ENCODE peak calls at places on chromosomes 5 and 9, in eight cellular contexts. One of them, this sample, is unnamed.

GRCh38 chr5:159440235-159440634 is 109.9 kb upstream of the IL12B start:
- ATAC-seq in left colon: no peak
- ATAC-seq in activated CD4-positive, alpha-beta T cell treated with anti-CD3 and anti-CD28 coated beads for 36 hours: no peak
- ATAC-seq in upper lobe of right lung: no peak
- ATAC-seq in psoas muscle: no peak
- ATAC-seq in CD4-positive, CD25-positive, alpha-beta regulatory T cell: no peak
- ATAC-seq in gastroesophageal sphincter: no peak
- ATAC-seq in T-cell: no peak
- ATAC-seq in this sample: no peak

GRCh38 chr5:98982880-98983279 is 54.1 kb upstream of the CHD1 start:
- ATAC-seq in left colon: no peak
- ATAC-seq in activated CD4-positive, alpha-beta T cell treated with anti-CD3 and anti-CD28 coated beads for 36 hours: no peak
- ATAC-seq in upper lobe of right lung: no peak
- ATAC-seq in psoas muscle: no peak
- ATAC-seq in CD4-positive, CD25-positive, alpha-beta regulatory T cell: no peak
- ATAC-seq in gastroesophageal sphincter: no peak
- ATAC-seq in T-cell: no peak
- ATAC-seq in this sample: no peak

GRCh38 chr9:32738501-32739172 is 44.7 kb upstream of the TMEM215 start:
- ATAC-seq in left colon: no peak
- ATAC-seq in activated CD4-positive, alpha-beta T cell treated with anti-CD3 and anti-CD28 coated beads for 36 hours: peak; percentile 73
- ATAC-seq in upper lobe of right lung: no peak
- ATAC-seq in psoas muscle: no peak
- ATAC-seq in CD4-positive, CD25-positive, alpha-beta regulatory T cell: no peak
- ATAC-seq in gastroesophageal sphincter: no peak
- ATAC-seq in T-cell: no peak
- ATAC-seq in this sample: peak; percentile 64

GRCh38 chr5:158560170-158560569 is 539.5 kb downstream of the EBF1 start:
- ATAC-seq in left colon: no peak
- ATAC-seq in activated CD4-positive, alpha-beta T cell treated with anti-CD3 and anti-CD28 coated beads for 36 hours: no peak
- ATAC-seq in upper lobe of right lung: no peak
- ATAC-seq in psoas muscle: no peak
- ATAC-seq in CD4-positive, CD25-positive, alpha-beta regulatory T cell: no peak
- ATAC-seq in gastroesophageal sphincter: no peak
- ATAC-seq in T-cell: no peak
- ATAC-seq in this sample: no peak

GRCh38 chr5:118924006-118924389 is 64.3 kb downstream of the DTWD2 start:
- ATAC-seq in left colon: no peak
- ATAC-seq in activated CD4-positive, alpha-beta T cell treated with anti-CD3 and anti-CD28 coated beads for 36 hours: no peak
- ATAC-seq in upper lobe of right lung: no peak
- ATAC-seq in psoas muscle: no peak
- ATAC-seq in CD4-positive, CD25-positive, alpha-beta regulatory T cell: no peak
- ATAC-seq in gastroesophageal sphincter: no peak
- ATAC-seq in T-cell: no peak
- ATAC-seq in this sample: no peak

GRCh38 chr5:56685503-56686217 is 129.7 kb upstream of the MAP3K1 start:
- ATAC-seq in left colon: no peak
- ATAC-seq in activated CD4-positive, alpha-beta T cell treated with anti-CD3 and anti-CD28 coated beads for 36 hours: peak; percentile 53
- ATAC-seq in upper lobe of right lung: no peak
- ATAC-seq in psoas muscle: no peak
- ATAC-seq in CD4-positive, CD25-positive, alpha-beta regulatory T cell: no peak
- ATAC-seq in gastroesophageal sphincter: no peak
- ATAC-seq in T-cell: no peak
- ATAC-seq in this sample: peak; percentile 64

GRCh38 chr5:145484195-145484594 is 350.9 kb downstream of the PRELID2 start:
- ATAC-seq in left colon: peak; percentile 58
- ATAC-seq in activated CD4-positive, alpha-beta T cell treated with anti-CD3 and anti-CD28 coated beads for 36 hours: no peak
- ATAC-seq in upper lobe of right lung: no peak
- ATAC-seq in psoas muscle: no peak
- ATAC-seq in CD4-positive, CD25-positive, alpha-beta regulatory T cell: no peak
- ATAC-seq in gastroesophageal sphincter: no peak
- ATAC-seq in T-cell: no peak
- ATAC-seq in this sample: no peak

GRCh38 chr9:18791074-18791473 is 241.9 kb downstream of the SAXO1 start:
- ATAC-seq in left colon: no peak
- ATAC-seq in activated CD4-positive, alpha-beta T cell treated with anti-CD3 and anti-CD28 coated beads for 36 hours: no peak
- ATAC-seq in upper lobe of right lung: peak; percentile 41
- ATAC-seq in psoas muscle: no peak
- ATAC-seq in CD4-positive, CD25-positive, alpha-beta regulatory T cell: no peak
- ATAC-seq in gastroesophageal sphincter: no peak
- ATAC-seq in T-cell: no peak
- ATAC-seq in this sample: no peak

GRCh38 chr9:21883642-21884041 is 81.2 kb downstream of the MTAP start:
- ATAC-seq in left colon: no peak
- ATAC-seq in activated CD4-positive, alpha-beta T cell treated with anti-CD3 and anti-CD28 coated beads for 36 hours: no peak
- ATAC-seq in upper lobe of right lung: peak; percentile 38
- ATAC-seq in psoas muscle: no peak
- ATAC-seq in CD4-positive, CD25-positive, alpha-beta regulatory T cell: no peak
- ATAC-seq in gastroesophageal sphincter: no peak
- ATAC-seq in T-cell: no peak
- ATAC-seq in this sample: no peak

GRCh38 chr9:114163517-114163924 is 8.2 kb downstream of the COL27A1 start:
- ATAC-seq in left colon: peak; percentile 46
- ATAC-seq in activated CD4-positive, alpha-beta T cell treated with anti-CD3 and anti-CD28 coated beads for 36 hours: no peak
- ATAC-seq in upper lobe of right lung: peak; percentile 85
- ATAC-seq in psoas muscle: peak; percentile 76
- ATAC-seq in CD4-positive, CD25-positive, alpha-beta regulatory T cell: no peak
- ATAC-seq in gastroesophageal sphincter: peak; percentile 78
- ATAC-seq in T-cell: no peak
- ATAC-seq in this sample: peak; percentile 53

GRCh38 chr9:68507098-68507795 is 33.4 kb downstream of the TMEM252 start:
- ATAC-seq in left colon: peak; percentile 35
- ATAC-seq in activated CD4-positive, alpha-beta T cell treated with anti-CD3 and anti-CD28 coated beads for 36 hours: no peak
- ATAC-seq in upper lobe of right lung: peak; percentile 45
- ATAC-seq in psoas muscle: no peak
- ATAC-seq in CD4-positive, CD25-positive, alpha-beta regulatory T cell: no peak
- ATAC-seq in gastroesophageal sphincter: peak; percentile 84
- ATAC-seq in T-cell: no peak
- ATAC-seq in this sample: no peak

This sample was measured in activated T-helper 17 cell treated with anti-CD3 and anti-CD28 coated beads, Interleukin-2, amount 50 U/mL, for 72 hours.